ENCODE peak calls at places on chromosomes 2 and 18, in five cellular contexts. H is OCI-M1; M is effector memory CD4-positive, alpha-beta T cell; J is BJ; X is kidney tubule cell. T is an unnamed sample.

GRCh38 chr2:240918258-240919091 is 12.3 kb downstream of the CROCC2 start:
- DNase-seq in H (no peak), M (no peak), J (no peak), X (no peak), T (no peak)

GRCh38 chr2:110105608-110106467 is 9.8 kb downstream of the MALL start:
- DNase-seq in H (no peak), M (no peak), J (peak; percentile 33), X (peak; percentile 98), T (peak; percentile 95)

GRCh38 chr2:145593991-145594702 is 1074.2 kb upstream of the ZEB2 start:
- DNase-seq in H (peak; percentile 20), M (no peak), J (peak; percentile 73), X (peak; percentile 79), T (peak; percentile 60)

GRCh38 chr2:172953970-172954852 is 121.4 kb upstream of the MAP3K20 start:
- DNase-seq in H (no peak), M (no peak), J (no peak), X (no peak), T (no peak)

GRCh38 chr18:68705119-68705518 is 9.8 kb downstream of the TMX3 start:
- DNase-seq in H (peak; percentile 34), M (no peak), J (no peak), X (peak; percentile 5), T (no peak)

GRCh38 chr2:33051586-33052385 is 105.0 kb downstream of the LTBP1 start:
- DNase-seq in H (no peak), M (no peak), J (peak; percentile 95), X (peak; percentile 43), T (no peak)

GRCh38 chr18:24878289-24878688 is 417.9 kb downstream of the HRH4 start:
- DNase-seq in H (peak; percentile 69), M (no peak), J (no peak), X (peak; percentile 23), T (no peak)

GRCh38 chr2:2861666-2862240 is 515.9 kb downstream of the EIPR1 start:
- DNase-seq in H (no peak), M (no peak), J (no peak), X (no peak), T (no peak)

GRCh38 chr18:7608174-7608550 is 41.0 kb downstream of the PTPRM start:
- DNase-seq in H (no peak), M (no peak), J (no peak), X (no peak), T (no peak)

GRCh38 chr2:108896741-108897140 is 92.3 kb downstream of the EDAR start:
- DNase-seq in H (no peak), M (no peak), J (no peak), X (no peak), T (no peak)

GRCh38 chr18:48623468-48624220 is 84.8 kb downstream of the CTIF start:
- DNase-seq in H (no peak), M (no peak), J (peak; percentile 89), X (peak; percentile 90), T (peak; percentile 25)

GRCh38 chr2:100776445-100776844 is 43.5 kb upstream of the NPAS2 start:
- DNase-seq in H (no peak), M (no peak), J (no peak), X (no peak), T (no peak)

GRCh38 chr2:47572136-47572535 is 169.2 kb downstream of the MSH2 start:
- DNase-seq in H (no peak), M (no peak), J (no peak), X (no peak), T (no peak)

GRCh38 chr18:5391427-5391826 is 95.9 kb upstream of the ZBTB14 start:
- DNase-seq in H (peak; percentile 33), M (no peak), J (no peak), X (no peak), T (no peak)

GRCh38 chr2:71592181-71592711 is 138.9 kb downstream of the DYSF start:
- DNase-seq in H (no peak), M (no peak), J (no peak), X (no peak), T (no peak)

GRCh38 chr2:111219285-111219684 is 98.6 kb downstream of the BCL2L11 start:
- DNase-seq in H (no peak), M (no peak), J (no peak), X (no peak), T (no peak)

GRCh38 chr18:79405781-79406575 is 10.2 kb downstream of the NFATC1 start:
- DNase-seq in H (no peak), M (peak; percentile 88), J (no peak), X (no peak), T (no peak)

GRCh38 chr2:60555066-60555793 is 1.8 kb upstream of the BCL11A start:
- DNase-seq in H (peak; percentile 89), M (peak; percentile 27), J (no peak), X (peak; percentile 56), T (peak; percentile 55)

GRCh38 chr2:205704101-205704741 is 21.9 kb downstream of the NRP2 start:
- DNase-seq in H (no peak), M (no peak), J (no peak), X (no peak), T (no peak)

GRCh38 chr2:240299710-240300068 is 135.8 kb upstream of the GPC1 start:
- DNase-seq in H (no peak), M (no peak), J (no peak), X (no peak), T (no peak)

GRCh38 chr18:5543854-5544389 is at the start of gene EPB41L3:
- DNase-seq in H (no peak), M (no peak), J (no peak), X (peak; percentile 63), T (no peak)

GRCh38 chr2:229586012-229586411 is 128.3 kb downstream of the DNER start:
- DNase-seq in H (no peak), M (no peak), J (no peak), X (peak; percentile 31), T (peak; percentile 73)